ENCODE peak calls at places on chromosomes 16 and 17, in six cellular contexts. H is AG10803; J is GM06990; Z is stimulated activated CD8-positive, alpha-beta memory T cell treated with anti-CD3 and anti-CD28 coated beads, Interleukin-7, amount 100 ng/mL, for 1 hour; L is NCI-H1048; Q is H9. O is an unnamed sample.

GRCh38 chr17:72683506-72684404 is 408.7 kb downstream of the SLC39A11 start:
- DNase-seq in H (peak; percentile 92), J (no peak), Z (no peak), L (no peak), Q (no peak), O (no peak)

GRCh38 chr16:85169333-85170065 is 57.2 kb upstream of the CIBAR2 start:
- DNase-seq in H (peak; percentile 46), J (no peak), Z (no peak), L (no peak), Q (no peak), O (no peak)

GRCh38 chr16:80233097-80233835 is 307.5 kb upstream of the DYNLRB2 start:
- DNase-seq in H (no peak), J (no peak), Z (no peak), L (no peak), Q (no peak), O (no peak)

GRCh38 chr17:66445229-66445628 is 142.8 kb downstream of the PRKCA start:
- DNase-seq in H (peak; percentile 84), J (no peak), Z (no peak), L (no peak), Q (no peak), O (no peak)

GRCh38 chr17:50908860-50909764 is 43.0 kb upstream of the TOB1 start:
- DNase-seq in H (no peak), J (no peak), Z (no peak), L (no peak), Q (peak; percentile 84), O (no peak)

GRCh38 chr16:69880640-69881133 is 70.4 kb upstream of the CLEC18A start:
- DNase-seq in H (peak; percentile 71), J (no peak), Z (no peak), L (no peak), Q (no peak), O (no peak)

GRCh38 chr17:80068301-80069160 is 32.1 kb downstream of the CCDC40 start:
- DNase-seq in H (peak; percentile 8), J (no peak), Z (no peak), L (no peak), Q (no peak), O (no peak)

GRCh38 chr16:56789360-56789759 is 59.4 kb downstream of the NUP93 start:
- DNase-seq in H (peak; percentile 42), J (no peak), Z (no peak), L (no peak), Q (no peak), O (no peak)

GRCh38 chr17:8345052-8345690 is 5.5 kb downstream of the ODF4 start:
- DNase-seq in H (no peak), J (no peak), Z (no peak), L (no peak), Q (peak; percentile 26), O (no peak)

GRCh38 chr17:76909971-76910760 is 42.0 kb downstream of the MGAT5B start:
- DNase-seq in H (peak; percentile 17), J (no peak), Z (no peak), L (no peak), Q (peak; percentile 89), O (no peak)

GRCh38 chr16:80738521-80738920 is 65.9 kb downstream of the CDYL2 start:
- DNase-seq in H (no peak), J (no peak), Z (no peak), L (no peak), Q (no peak), O (no peak)

GRCh38 chr17:77631307-77631706 is 327.2 kb upstream of the TNRC6C start:
- DNase-seq in H (no peak), J (no peak), Z (no peak), L (no peak), Q (no peak), O (no peak)

GRCh38 chr16:19704321-19705130 is 13.5 kb downstream of the KNOP1 start:
- DNase-seq in H (peak; percentile 66), J (no peak), Z (no peak), L (no peak), Q (no peak), O (no peak)

GRCh38 chr17:81859906-81860755 is at the start of gene P4HB:
- DNase-seq in H (no peak), J (peak; percentile 50), Z (no peak), L (no peak), Q (no peak), O (no peak)

GRCh38 chr17:62307196-62307595 is 73.2 kb upstream of the EFCAB3 start:
- DNase-seq in H (no peak), J (no peak), Z (no peak), L (no peak), Q (no peak), O (no peak)

GRCh38 chr17:57115916-57116315 is 30.9 kb downstream of the AKAP1 start:
- DNase-seq in H (no peak), J (no peak), Z (no peak), L (no peak), Q (no peak), O (no peak)

GRCh38 chr16:77322757-77323156 is 112.1 kb downstream of the ADAMTS18 start:
- DNase-seq in H (no peak), J (no peak), Z (no peak), L (no peak), Q (no peak), O (no peak)

GRCh38 chr17:21353326-21354010 is 22.7 kb upstream of the KCNJ12 start:
- DNase-seq in H (peak; percentile 71), J (no peak), Z (no peak), L (no peak), Q (no peak), O (no peak)

GRCh38 chr17:2218426-2218825 is 85.2 kb downstream of the SMG6 start:
- DNase-seq in H (no peak), J (peak; percentile 30), Z (no peak), L (no peak), Q (no peak), O (no peak)

GRCh38 chr16:997440-998051 is 16.0 kb downstream of the SOX8 start:
- DNase-seq in H (peak; percentile 49), J (no peak), Z (no peak), L (no peak), Q (peak; percentile 80), O (no peak)

GRCh38 chr17:82237746-82238561 is 9.1 kb downstream of the SLC16A3 start:
- DNase-seq in H (no peak), J (peak; percentile 26), Z (no peak), L (no peak), Q (no peak), O (no peak)

GRCh38 chr16:46713634-46714033 is 24.2 kb downstream of the ORC6 start:
- DNase-seq in H (no peak), J (no peak), Z (no peak), L (no peak), Q (no peak), O (no peak)

GRCh38 chr16:74724820-74725549 is 24.3 kb upstream of the MLKL start:
- DNase-seq in H (no peak), J (no peak), Z (no peak), L (no peak), Q (peak; percentile 45), O (no peak)

GRCh38 chr17:31580331-31581021 is 189.0 kb downstream of the RAB11FIP4 start:
- DNase-seq in H (peak; percentile 81), J (no peak), Z (no peak), L (no peak), Q (no peak), O (no peak)

GRCh38 chr17:17792143-17792550 is 44.6 kb downstream of the SREBF1 start:
- DNase-seq in H (no peak), J (no peak), Z (no peak), L (no peak), Q (no peak), O (no peak)

GRCh38 chr16:20744922-20745440 is 3.4 kb upstream of the THUMPD1 start:
- DNase-seq in H (no peak), J (no peak), Z (no peak), L (no peak), Q (no peak), O (no peak)

GRCh38 chr17:57085448-57086068 is 512 bp downstream of the AKAP1 start:
- DNase-seq in H (peak; percentile 23), J (peak; percentile 77), Z (peak; percentile 22), L (no peak), Q (peak; percentile 71), O (no peak)

GRCh38 chr17:4747847-4748246 is 8.1 kb upstream of the CXCL16 start:
- DNase-seq in H (peak; percentile 5), J (peak; percentile 37), Z (no peak), L (no peak), Q (no peak), O (no peak)

GRCh38 chr17:73901661-73902415 is 257.6 kb upstream of the SDK2 start:
- DNase-seq in H (no peak), J (no peak), Z (no peak), L (no peak), Q (peak; percentile 80), O (no peak)

GRCh38 chr17:28415886-28416285 is 9.9 kb upstream of the SLC46A1 start:
- DNase-seq in H (no peak), J (no peak), Z (no peak), L (no peak), Q (no peak), O (no peak)

GRCh38 chr16:3946604-3947180 is 66.2 kb upstream of the CREBBP start:
- DNase-seq in H (no peak), J (no peak), Z (no peak), L (no peak), Q (no peak), O (no peak)

GRCh38 chr17:17053446-17054379 is 11.5 kb downstream of the MPRIP start:
- DNase-seq in H (no peak), J (no peak), Z (no peak), L (no peak), Q (peak; percentile 25), O (no peak)

GRCh38 chr16:50156590-50156989 is 3.5 kb downstream of the TENT4B start:
- DNase-seq in H (no peak), J (no peak), Z (no peak), L (no peak), Q (no peak), O (no peak)

O was measured in cortex of kidney.